ENCODE peak calls at places on chromosomes 1 and 21, in five cellular contexts. V is GM12865, E is HTR-8/SVneo, N is H7, X is dorsolateral prefrontal cortex. D is an unnamed sample.

GRCh38 chr1:77282866-77283539 is 1.2 kb downstream of the AK5 start:
- DNase-seq in X (peak), N (peak), E (no peak), V (no peak), D (peak)

GRCh38 chr1:10383630-10384029 is 15.2 kb upstream of the PGD start:
- DNase-seq in E (no peak), N (no peak), X (no peak), V (no peak), D (no peak)

GRCh38 chr1:244296447-244296846 is 155.3 kb downstream of the ADSS2 start:
- DNase-seq in X (no peak), N (no peak), E (no peak), V (no peak), D (no peak)

GRCh38 chr1:17639703-17640340 is 100.3 kb downstream of the ARHGEF10L start:
- DNase-seq in V (no peak), E (no peak), N (no peak), X (no peak), D (no peak)

GRCh38 chr1:57934745-57935144 is 510.9 kb upstream of the DAB1 start:
- DNase-seq in E (no peak), N (no peak), X (no peak), V (no peak), D (no peak)

GRCh38 chr1:21294266-21295058 is 4.2 kb upstream of the ECE1 start:
- DNase-seq in X (no peak), V (peak), E (no peak), N (no peak), D (no peak)

GRCh38 chr1:74652711-74653131 is 20.9 kb downstream of the ERICH3 start:
- DNase-seq in X (no peak), V (peak), E (no peak), N (no peak), D (no peak)

GRCh38 chr1:221435510-221435909 is 306.4 kb downstream of the DUSP10 start:
- DNase-seq in V (peak), X (no peak), E (peak), N (peak), D (no peak)

GRCh38 chr1:221204055-221204833 is 325.0 kb downstream of the HLX start:
- DNase-seq in N (no peak), X (no peak), V (no peak), E (no peak), D (no peak)

GRCh38 chr21:14589855-14590563 is 43.9 kb upstream of the SAMSN1 start:
- DNase-seq in X (no peak), V (peak), N (no peak), E (no peak), D (no peak)

GRCh38 chr1:35466120-35466519 is 91.1 kb downstream of the KIAA0319L start:
- DNase-seq in N (no peak), E (no peak), V (no peak), X (no peak), D (no peak)

GRCh38 chr1:90135306-90135705 is 140.4 kb downstream of the ZNF326 start:
- DNase-seq in X (no peak), E (no peak), V (no peak), N (no peak), D (no peak)

GRCh38 chr1:212470059-212470458 is 37.3 kb downstream of the NENF start:
- DNase-seq in X (peak), V (no peak), E (no peak), N (no peak), D (peak)

GRCh38 chr1:180282401-180282800 is 52.3 kb downstream of the LHX4 start:
- DNase-seq in V (no peak), X (no peak), E (no peak), N (no peak), D (no peak)

GRCh38 chr1:235067396-235068154 is 61.1 kb downstream of the TOMM20 start:
- DNase-seq in V (no peak), X (peak), E (peak), N (no peak), D (no peak)

GRCh38 chr21:46154155-46154954 is 1.0 kb downstream of the FTCD start:
- DNase-seq in N (no peak), E (no peak), V (no peak), X (peak), D (no peak)

GRCh38 chr1:3729594-3730555 is 22.4 kb upstream of the CCDC27 start:
- DNase-seq in X (no peak), N (no peak), V (no peak), E (no peak), D (no peak)

GRCh38 chr1:54011316-54012007 is 6.5 kb downstream of the LDLRAD1 start:
- DNase-seq in N (no peak), V (no peak), X (no peak), E (no peak), D (no peak)

GRCh38 chr1:224632381-224632871 is 16.3 kb downstream of the CNIH3 start:
- DNase-seq in E (no peak), V (no peak), X (no peak), N (no peak), D (no peak)

GRCh38 chr1:116544588-116545358 is 26.1 kb downstream of the CD58 start:
- DNase-seq in E (no peak), N (no peak), X (no peak), V (peak), D (no peak)

GRCh38 chr1:190667914-190668313 is 190.2 kb upstream of the BRINP3 start:
- DNase-seq in E (no peak), X (no peak), N (no peak), V (no peak), D (no peak)

GRCh38 chr1:235651170-235651806 is 1.7 kb upstream of the GNG4 start:
- DNase-seq in X (no peak), V (no peak), E (no peak), N (no peak), D (no peak)

GRCh38 chr1:21305900-21306189 is 15.6 kb upstream of the ECE1 start:
- DNase-seq in N (no peak), X (no peak), V (no peak), E (no peak), D (no peak)

GRCh38 chr1:53448241-53448841 is 10.9 kb upstream of the DMRTB1 start:
- DNase-seq in V (no peak), N (no peak), E (no peak), X (no peak), D (no peak)

GRCh38 chr1:55313903-55314302 is 98.7 kb upstream of the USP24 start:
- DNase-seq in N (no peak), V (no peak), E (no peak), X (no peak), D (no peak)

GRCh38 chr21:45259206-45259795 is 28.4 kb downstream of the POFUT2 start:
- DNase-seq in E (no peak), N (peak), X (no peak), V (no peak), D (no peak)

GRCh38 chr21:30257773-30258172 is 25.0 kb downstream of the KRTAP24-1 start:
- DNase-seq in X (no peak), E (peak), V (peak), N (peak), D (no peak)

GRCh38 chr1:17831619-17832018 is 76.5 kb downstream of the ACTL8 start:
- DNase-seq in E (peak), X (no peak), N (peak), V (peak), D (no peak)

GRCh38 chr1:76679534-76680152 is 187.6 kb upstream of the ST6GALNAC5 start:
- DNase-seq in N (no peak), X (no peak), V (no peak), E (no peak), D (no peak)

GRCh38 chr1:163291461-163291860 is 30.3 kb upstream of the NUF2 start:
- DNase-seq in V (no peak), N (no peak), E (no peak), X (no peak), D (no peak)

GRCh38 chr1:42926870-42927242 is 31.8 kb downstream of the SLC2A1 start:
- DNase-seq in E (no peak), V (no peak), N (peak), X (no peak), D (no peak)

GRCh38 chr1:14878951-14879350 is 274.6 kb upstream of the TMEM51 start:
- DNase-seq in X (no peak), E (no peak), N (no peak), V (no peak), D (no peak)

GRCh38 chr21:35602811-35603210 is 457.5 kb downstream of the SETD4 start:
- DNase-seq in V (no peak), E (no peak), N (no peak), X (no peak), D (no peak)

GRCh38 chr1:47992720-47993119 is 4.5 kb downstream of the TRABD2B start:
- DNase-seq in N (no peak), V (no peak), X (no peak), E (no peak), D (no peak)

GRCh38 chr1:56866656-56867055 is 12.1 kb downstream of the C8A start:
- DNase-seq in V (no peak), X (no peak), N (no peak), E (no peak), D (no peak)

GRCh38 chr1:107626075-107626796 is 338.7 kb downstream of the VAV3 start:
- DNase-seq in E (no peak), N (no peak), V (peak), X (no peak), D (no peak)

GRCh38 chr21:45640888-45641479 is 2.5 kb upstream of the PCBP3 start:
- DNase-seq in E (no peak), X (no peak), V (peak), N (peak), D (no peak)

D was measured in posterior cingulate gyrus.